ENCODE peak calls at places on chromosome 2, in four cellular contexts. J is ovary; E is effector memory CD4-positive, alpha-beta T cell; U is GM06990. K is an unnamed sample. For H3K36me3, the result is how much of the 10 kb centered on the place peaks cover.

GRCh38 chr2:29293830-29294438 is 178.7 kb downstream of the CLIP4 start:
- DNase-seq in J (no peak), E (no peak), U (no peak), K (no peak)

GRCh38 chr2:111919794-111920608 is 21.6 kb downstream of the MERTK start:
- DNase-seq in J (no peak), E (no peak), U (no peak), K (no peak)

GRCh38 chr2:164714471-164714870 is 93.2 kb upstream of the GRB14 start:
- DNase-seq in J (no peak), E (no peak), U (no peak), K (no peak)

GRCh38 chr2:145012806-145013205 is 492.9 kb upstream of the ZEB2 start:
- DNase-seq in J (no peak), E (no peak), U (no peak), K (no peak)

GRCh38 chr2:215973954-215974699 is 39.2 kb downstream of the MREG start:
- DNase-seq in J (no peak), E (no peak), U (no peak), K (no peak)

GRCh38 chr2:150280255-150280654 is 207.2 kb downstream of the RND3 start:
- DNase-seq in J (peak), E (no peak), U (no peak), K (no peak)

GRCh38 chr2:69493268-69493667 is 56.0 kb upstream of the NFU1 start:
- DNase-seq in J (no peak), E (no peak), U (no peak), K (no peak)

GRCh38 chr2:31475692-31476091 is 61.1 kb upstream of the XDH start:
- DNase-seq in J (no peak), E (no peak), U (no peak), K (no peak)

GRCh38 chr2:21280793-21281192 is 157.0 kb downstream of the TDRD15 start:
- DNase-seq in J (no peak), E (no peak), U (no peak), K (no peak)

GRCh38 chr2:118046628-118047210 is 32.8 kb upstream of the CCDC93 start:
- DNase-seq in J (no peak), E (no peak), U (no peak), K (peak)

GRCh38 chr2:20674974-20675679 is 8.2 kb downstream of the GDF7 start:
- DNase-seq in J (peak), E (no peak), U (no peak), K (no peak)

GRCh38 chr2:54208364-54209240 is 47.4 kb downstream of the TSPYL6 start:
- DNase-seq in J (no peak), E (no peak), U (no peak), K (no peak)

GRCh38 chr2:47422560-47422959 is 19.6 kb downstream of the MSH2 start:
- DNase-seq in J (no peak), E (no peak), U (no peak), K (no peak)

GRCh38 chr2:63589148-63589972 is 597 bp downstream of the MDH1 start:
- DNase-seq in J (no peak), E (no peak), U (no peak), K (peak)

GRCh38 chr2:112679484-112679883 is 33.7 kb downstream of the SLC20A1 start:
- DNase-seq in J (no peak), E (no peak), U (no peak), K (no peak)

GRCh38 chr2:134679740-134680139 is 39.1 kb downstream of the TMEM163 start:
- DNase-seq in J (no peak), E (no peak), U (no peak), K (peak)

GRCh38 chr2:37350034-37350433 is 5.6 kb downstream of the QPCT start:
- DNase-seq in J (no peak), E (no peak), U (peak), K (no peak)

GRCh38 chr2:233851169-233851568 is 3.2 kb downstream of the HJURP start:
- DNase-seq in J (no peak), E (no peak), U (no peak), K (no peak)
- H3K36me3 ChIP-seq in J (under half), E (under half), U (under half), K (under half)

GRCh38 chr2:109615637-109616144 is 1.5 kb downstream of the SOWAHC start:
- DNase-seq in J (no peak), E (no peak), U (no peak), K (no peak)
- H3K4me3 ChIP-seq in J (peak), E (no peak), U (no peak), K (no peak)

DNA sequence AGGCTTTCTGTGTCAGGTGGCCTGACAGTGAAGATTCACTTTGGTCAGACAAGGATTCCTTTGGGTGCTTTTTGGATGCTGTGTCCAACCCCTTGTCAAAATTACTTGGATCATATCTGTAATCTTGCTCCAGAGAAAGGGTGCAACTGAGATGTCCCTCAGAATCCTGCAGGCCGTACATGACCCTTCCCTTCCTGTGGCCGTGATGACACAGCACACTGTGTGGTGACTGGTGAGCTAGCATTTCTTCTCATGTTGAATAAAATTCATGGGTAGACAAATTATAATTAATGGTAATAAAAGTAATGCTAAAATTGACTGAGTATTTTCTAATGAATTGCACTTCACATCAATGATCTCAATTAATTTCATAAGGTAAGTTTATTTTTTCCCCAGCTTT is 356.2 kb downstream of the LPIN1 start:
- DNase-seq in J (no peak), E (no peak), U (no peak), K (no peak)
- H3K36me3 ChIP-seq in J (under half), E (under half), U (under half), K (under half)

GRCh38 chr2:239880396-239880795 is 144.7 kb downstream of the NDUFA10 start:
- DNase-seq in J (no peak), E (no peak), U (no peak), K (no peak)
- H3K4me3 ChIP-seq in J (no peak), E (no peak), U (no peak), K (no peak)

GRCh38 chr2:182728028-182728427 is 12.0 kb downstream of the DNAJC10 start:
- DNase-seq in J (no peak), E (no peak), U (no peak), K (no peak)
- H3K36me3 ChIP-seq in J (under half), E (under half), U (under half), K (under half)

GRCh38 chr2:197328461-197328860 is 17.9 kb upstream of the ANKRD44 start:
- DNase-seq in J (no peak), E (no peak), U (no peak), K (no peak)

GRCh38 chr2:197327073-197327775 is 16.6 kb upstream of the ANKRD44 start:
- DNase-seq in J (no peak), E (no peak), U (no peak), K (peak)

GRCh38 chr2:197324801-197325200 is 14.2 kb upstream of the ANKRD44 start:
- DNase-seq in J (no peak), E (no peak), U (no peak), K (no peak)

GRCh38 chr2:197322729-197323720 is 12.4 kb upstream of the ANKRD44 start:
- DNase-seq in J (no peak), E (no peak), U (no peak), K (peak)

GRCh38 chr2:197327776-197328169 is 17.2 kb upstream of the ANKRD44 start:
- DNase-seq in J (no peak), E (no peak), U (no peak), K (no peak)
- H3K4me3 ChIP-seq in J (no peak), E (peak), U (no peak), K (peak)

K was measured in CD4-positive, CD25-positive, alpha-beta regulatory T cell.